ENCODE peak calls at places on chromosomes 6 and 20, in five cellular contexts. D is NCI-H187, P is hypothalamus, L is GM03348, Z is GM12865. T is an unnamed sample.

GRCh38 chr6:44225579-44226325 is 2.4 kb downstream of the SLC29A1 start:
- DNase-seq in L (no peak), Z (no peak), D (no peak), P (no peak), T (no peak)

GRCh38 chr6:136465766-136466303 is 84.4 kb downstream of the MAP7 start:
- DNase-seq in Z (no peak), P (no peak), D (no peak), L (no peak), T (no peak)

GRCh38 chr6:90982051-90982450 is 395.2 kb upstream of the MAP3K7 start:
- DNase-seq in D (no peak), L (no peak), P (no peak), Z (peak; percentile 23), T (no peak)

GRCh38 chr20:2283706-2284423 is 11.9 kb upstream of the TGM3 start:
- DNase-seq in L (no peak), D (no peak), Z (no peak), P (no peak), T (no peak)

GRCh38 chr6:28522594-28523557 is 2.8 kb upstream of the GPX5 start:
- DNase-seq in P (no peak), Z (no peak), D (no peak), L (no peak), T (no peak)

GRCh38 chr6:17115251-17116089 is 13.6 kb downstream of the STMND1 start:
- DNase-seq in P (no peak), Z (no peak), L (peak; percentile 87), D (no peak), T (no peak)

GRCh38 chr6:131948692-131949614 is 2.2 kb downstream of the CCN2 start:
- DNase-seq in L (peak; percentile 28), D (no peak), P (no peak), Z (no peak), T (no peak)

GRCh38 chr6:49815166-49815565 is 28.1 kb upstream of the PGK2 start:
- DNase-seq in Z (no peak), D (no peak), P (no peak), L (no peak), T (no peak)

GRCh38 chr6:45949256-45949655 is 66.4 kb downstream of the CLIC5 start:
- DNase-seq in P (no peak), D (no peak), Z (no peak), L (no peak), T (no peak)

GRCh38 chr6:12345694-12346058 is 55.5 kb downstream of the EDN1 start:
- DNase-seq in P (no peak), L (no peak), Z (no peak), D (no peak), T (no peak)